ENCODE peak calls at places on chromosomes 7 and 10, in six cellular contexts. One of them, this sample, is unnamed.

GRCh38 chr7:41702635-41703371 is at the start of gene INHBA:
- DNase-seq in lower lobe of right lung: no peak
- DNase-seq in HT1080: peak; percentile 65
- DNase-seq in SK-N-SH: peak; percentile 21
- DNase-seq in astrocyte: peak; percentile 96
- DNase-seq in cerebellar nuclear complex: no peak
- DNase-seq in this sample: peak; percentile 81

GRCh38 chr7:155991470-155991869 is 179.2 kb upstream of the SHH start:
- DNase-seq in cerebellar nuclear complex: no peak
- DNase-seq in lower lobe of right lung: no peak
- DNase-seq in SK-N-SH: no peak
- DNase-seq in astrocyte: no peak
- DNase-seq in HT1080: no peak
- DNase-seq in this sample: no peak

GRCh38 chr10:6494452-6494839 is 85.6 kb downstream of the PRKCQ start:
- DNase-seq in astrocyte: no peak
- DNase-seq in cerebellar nuclear complex: no peak
- DNase-seq in SK-N-SH: no peak
- DNase-seq in HT1080: no peak
- DNase-seq in lower lobe of right lung: no peak
- DNase-seq in this sample: no peak

GRCh38 chr10:71814923-71815411 is 36.1 kb downstream of the PSAP start:
- DNase-seq in SK-N-SH: peak; percentile 51
- DNase-seq in lower lobe of right lung: no peak
- DNase-seq in astrocyte: no peak
- DNase-seq in HT1080: no peak
- DNase-seq in cerebellar nuclear complex: no peak
- DNase-seq in this sample: no peak

GRCh38 chr10:14604181-14605142 is 170.2 kb downstream of the FAM107B start:
- DNase-seq in SK-N-SH: peak; percentile 95
- DNase-seq in astrocyte: peak; percentile 36
- DNase-seq in HT1080: peak; percentile 16
- DNase-seq in cerebellar nuclear complex: peak; percentile 49
- DNase-seq in lower lobe of right lung: peak; percentile 86
- DNase-seq in this sample: peak; percentile 90

GRCh38 chr7:103124429-103124979 is 24.4 kb downstream of the NAPEPLD start:
- DNase-seq in cerebellar nuclear complex: no peak
- DNase-seq in SK-N-SH: no peak
- DNase-seq in lower lobe of right lung: no peak
- DNase-seq in HT1080: no peak
- DNase-seq in astrocyte: no peak
- DNase-seq in this sample: no peak

GRCh38 chr10:63720072-63720537 is 198.9 kb downstream of the REEP3 start:
- DNase-seq in lower lobe of right lung: no peak
- DNase-seq in cerebellar nuclear complex: peak; percentile 11
- DNase-seq in SK-N-SH: peak; percentile 27
- DNase-seq in astrocyte: no peak
- DNase-seq in HT1080: peak; percentile 60
- DNase-seq in this sample: peak; percentile 65

GRCh38 chr7:19464751-19465150 is 244.1 kb downstream of the POLR1F start:
- DNase-seq in SK-N-SH: no peak
- DNase-seq in HT1080: no peak
- DNase-seq in lower lobe of right lung: no peak
- DNase-seq in astrocyte: no peak
- DNase-seq in cerebellar nuclear complex: no peak
- DNase-seq in this sample: no peak

GRCh38 chr7:96169439-96169838 is 152.5 kb downstream of the SLC25A13 start:
- DNase-seq in SK-N-SH: no peak
- DNase-seq in astrocyte: peak; percentile 24
- DNase-seq in lower lobe of right lung: no peak
- DNase-seq in cerebellar nuclear complex: no peak
- DNase-seq in HT1080: no peak
- DNase-seq in this sample: peak; percentile 34

GRCh38 chr7:111459065-111459756 is 103.1 kb downstream of the IMMP2L start:
- DNase-seq in SK-N-SH: no peak
- DNase-seq in lower lobe of right lung: no peak
- DNase-seq in HT1080: no peak
- DNase-seq in astrocyte: no peak
- DNase-seq in cerebellar nuclear complex: no peak
- DNase-seq in this sample: peak; percentile 4

GRCh38 chr7:139746652-139747051 is 31.1 kb downstream of the HIPK2 start:
- DNase-seq in cerebellar nuclear complex: no peak
- DNase-seq in SK-N-SH: no peak
- DNase-seq in astrocyte: no peak
- DNase-seq in lower lobe of right lung: no peak
- DNase-seq in HT1080: no peak
- DNase-seq in this sample: no peak

GRCh38 chr10:5047912-5048628 is 44.4 kb upstream of the AKR1C2 start:
- DNase-seq in astrocyte: no peak
- DNase-seq in SK-N-SH: no peak
- DNase-seq in cerebellar nuclear complex: no peak
- DNase-seq in lower lobe of right lung: no peak
- DNase-seq in HT1080: peak; percentile 11
- DNase-seq in this sample: no peak

GRCh38 chr10:107971973-107972372 is 807.5 kb upstream of the SORCS1 start:
- DNase-seq in astrocyte: peak; percentile 86
- DNase-seq in lower lobe of right lung: no peak
- DNase-seq in cerebellar nuclear complex: no peak
- DNase-seq in SK-N-SH: no peak
- DNase-seq in HT1080: peak; percentile 97
- DNase-seq in this sample: peak; percentile 57

GRCh38 chr10:11180228-11180627 is 162.6 kb downstream of the CELF2 start:
- DNase-seq in HT1080: no peak
- DNase-seq in SK-N-SH: no peak
- DNase-seq in astrocyte: no peak
- DNase-seq in cerebellar nuclear complex: no peak
- DNase-seq in lower lobe of right lung: peak; percentile 69
- DNase-seq in this sample: no peak

GRCh38 chr7:146414373-146414772 is 297.8 kb downstream of the CNTNAP2 start:
- DNase-seq in HT1080: no peak
- DNase-seq in astrocyte: no peak
- DNase-seq in SK-N-SH: no peak
- DNase-seq in cerebellar nuclear complex: no peak
- DNase-seq in lower lobe of right lung: no peak
- DNase-seq in this sample: no peak

GRCh38 chr10:43671659-43672555 is 23.2 kb upstream of the ZNF32 start:
- DNase-seq in astrocyte: peak; percentile 47
- DNase-seq in lower lobe of right lung: no peak
- DNase-seq in SK-N-SH: peak; percentile 78
- DNase-seq in HT1080: peak; percentile 43
- DNase-seq in cerebellar nuclear complex: peak; percentile 16
- DNase-seq in this sample: peak; percentile 84

GRCh38 chr10:123132576-123133477 is 2.9 kb upstream of the HMX3 start:
- DNase-seq in astrocyte: peak; percentile 50
- DNase-seq in HT1080: peak; percentile 56
- DNase-seq in SK-N-SH: peak; percentile 89
- DNase-seq in lower lobe of right lung: peak; percentile 88
- DNase-seq in cerebellar nuclear complex: peak; percentile 18
- DNase-seq in this sample: peak; percentile 87